ENCODE peak calls at places on chromosomes 2 and 18, in seven cellular contexts. T, Y, V, O, K, H and I are unnamed samples.

GRCh38 chr2:53549497-53549896 is 218.1 kb upstream of the CHAC2 start:
- DNase-seq in T (no peak), Y (no peak), V (no peak), O (no peak), K (no peak), H (no peak), I (no peak)

GRCh38 chr2:39867268-39867667 is 88.2 kb upstream of the THUMPD2 start:
- DNase-seq in T (no peak), Y (no peak), V (no peak), O (no peak), K (no peak), H (peak), I (no peak)

GRCh38 chr2:117771969-117772630 is 42.4 kb upstream of the DDX18 start:
- DNase-seq in T (peak), Y (peak), V (no peak), O (peak), K (no peak), H (peak), I (peak)

GRCh38 chr18:47756364-47757016 is 174.0 kb downstream of the SMAD2 start:
- DNase-seq in T (peak), Y (peak), V (no peak), O (peak), K (peak), H (peak), I (peak)

GRCh38 chr18:7349181-7349837 is 118.4 kb downstream of the LRRC30 start:
- DNase-seq in T (no peak), Y (no peak), V (no peak), O (no peak), K (no peak), H (no peak), I (no peak)

GRCh38 chr2:161995553-161996016 is 78.4 kb downstream of the DPP4 start:
- DNase-seq in T (no peak), Y (no peak), V (no peak), O (no peak), K (no peak), H (peak), I (no peak)

GRCh38 chr18:53553030-53553429 is 671.4 kb downstream of the MBD2 start:
- DNase-seq in T (no peak), Y (no peak), V (no peak), O (no peak), K (no peak), H (no peak), I (no peak)

GRCh38 chr18:2881490-2882195 is 34.8 kb downstream of the EMILIN2 start:
- DNase-seq in T (no peak), Y (no peak), V (no peak), O (no peak), K (no peak), H (no peak), I (no peak)

GRCh38 chr2:29110916-29111315 is 4.3 kb upstream of the CLIP4 start:
- DNase-seq in T (no peak), Y (no peak), V (no peak), O (no peak), K (no peak), H (no peak), I (no peak)

GRCh38 chr2:106119074-106119473 is 75.0 kb downstream of the UXS1 start:
- DNase-seq in T (no peak), Y (no peak), V (no peak), O (no peak), K (no peak), H (no peak), I (no peak)

GRCh38 chr2:66772618-66773017 is 337.7 kb downstream of the MEIS1 start:
- DNase-seq in T (no peak), Y (no peak), V (no peak), O (no peak), K (no peak), H (no peak), I (no peak)

GRCh38 chr2:31386648-31387047 is 27.9 kb downstream of the XDH start:
- DNase-seq in T (no peak), Y (no peak), V (no peak), O (peak), K (no peak), H (peak), I (peak)

GRCh38 chr2:95349568-95350319 is 52.6 kb downstream of the KCNIP3 start:
- DNase-seq in T (no peak), Y (no peak), V (no peak), O (no peak), K (no peak), H (no peak), I (no peak)

GRCh38 chr2:120059483-120059882 is 46.6 kb downstream of the EPB41L5 start:
- DNase-seq in T (no peak), Y (no peak), V (no peak), O (no peak), K (no peak), H (no peak), I (no peak)

DNA sequence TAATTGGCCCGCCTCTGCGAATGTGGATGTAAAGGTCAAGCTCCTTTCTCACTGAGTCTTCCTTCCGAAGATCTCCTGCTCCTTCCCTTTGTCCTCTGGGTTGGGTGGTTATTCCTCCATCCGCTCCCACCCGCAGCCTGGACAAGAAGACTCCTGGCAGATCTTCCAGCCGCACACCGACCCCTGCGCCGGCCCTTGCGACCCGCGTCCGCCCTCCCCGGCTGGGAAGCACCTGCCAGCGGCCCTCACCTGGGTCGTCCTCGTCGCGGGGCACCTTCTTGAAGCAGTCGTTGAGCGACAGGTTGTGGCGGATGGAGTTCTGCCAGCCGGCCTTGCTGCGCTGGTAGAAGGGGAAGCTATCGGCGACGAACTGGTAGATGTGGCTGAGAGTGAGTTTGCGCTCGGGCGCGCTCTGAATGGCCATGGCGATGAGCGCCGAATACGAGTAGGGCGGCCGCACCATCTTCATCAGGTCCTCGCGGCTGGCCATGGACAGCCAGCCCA is 794 bp downstream of the FOXI3 start:
- DNase-seq in T (no peak), Y (no peak), V (no peak), O (no peak), K (no peak), H (no peak), I (no peak)
- TF ChIP-seq JUND in T (no peak), Y (no peak), V (no peak), O (no peak), K (no peak), H (no peak), I (no peak)

GRCh38 chr2:56654936-56655335 is 471.1 kb downstream of the CCDC85A start:
- DNase-seq in T (no peak), Y (no peak), V (no peak), O (no peak), K (no peak), H (no peak), I (no peak)
- TF ChIP-seq JUND in T (no peak), Y (no peak), V (no peak), O (no peak), K (no peak), H (no peak), I (no peak)

GRCh38 chr2:240596080-240596460 is 9.5 kb downstream of the CAPN10 start:
- DNase-seq in T (no peak), Y (no peak), V (no peak), O (no peak), K (no peak), H (no peak), I (no peak)
- TF ChIP-seq JUND in T (no peak), Y (no peak), V (no peak), O (no peak), K (no peak), H (no peak), I (no peak)

DNA sequence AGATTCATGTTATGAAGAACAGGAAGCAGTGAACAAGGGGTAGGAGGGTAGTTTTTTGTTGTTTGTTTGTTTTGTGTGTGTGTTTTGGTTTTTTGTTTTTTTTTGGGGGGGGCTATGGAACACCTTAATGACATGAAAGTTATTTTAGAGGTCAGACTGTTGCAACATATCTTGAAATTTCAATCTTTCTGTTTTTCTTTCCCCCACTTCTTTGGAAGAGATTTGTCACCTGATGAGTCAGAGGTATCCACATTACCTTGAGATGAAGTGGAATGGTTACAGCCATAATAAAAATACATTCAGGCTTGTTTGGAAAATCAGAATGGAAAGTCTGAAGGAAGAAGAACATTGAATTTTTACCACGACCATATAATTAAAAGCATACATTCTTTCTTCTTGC is 2.1 kb upstream of the GTF3C3 start:
- DNase-seq in T (no peak), Y (no peak), V (no peak), O (no peak), K (no peak), H (no peak), I (no peak)
- TF ChIP-seq JUND in T (peak), Y (no peak), V (no peak), O (no peak), K (no peak), H (no peak), I (peak)

GRCh38 chr2:109555346-109555900 is 58.3 kb downstream of the SEPTIN10 start:
- DNase-seq in T (no peak), Y (no peak), V (no peak), O (no peak), K (no peak), H (no peak), I (no peak)
- TF ChIP-seq JUND in T (no peak), Y (no peak), V (no peak), O (no peak), K (no peak), H (no peak), I (no peak)

GRCh38 chr18:23177433-23178072 is 42.3 kb downstream of the CABLES1 start:
- DNase-seq in T (no peak), Y (no peak), V (no peak), O (no peak), K (no peak), H (no peak), I (no peak)

GRCh38 chr18:23179416-23179815 is 44.1 kb downstream of the CABLES1 start:
- DNase-seq in T (no peak), Y (no peak), V (no peak), O (no peak), K (no peak), H (no peak), I (no peak)

GRCh38 chr18:23178201-23178600 is 42.9 kb downstream of the CABLES1 start:
- DNase-seq in T (no peak), Y (no peak), V (no peak), O (no peak), K (no peak), H (no peak), I (no peak)

GRCh38 chr18:23176701-23177432 is 41.6 kb downstream of the CABLES1 start:
- DNase-seq in T (no peak), Y (no peak), V (no peak), O (no peak), K (no peak), H (no peak), I (no peak)

GRCh38 chr18:23178661-23179081 is 43.4 kb downstream of the CABLES1 start:
- DNase-seq in T (no peak), Y (no peak), V (no peak), O (no peak), K (no peak), H (peak), I (no peak)
- TF ChIP-seq JUND in T (no peak), Y (no peak), V (no peak), O (no peak), K (no peak), H (no peak), I (no peak)